ENCODE peak calls at places on chromosomes 3 and 15, in seven cellular contexts. R is mucosa of gallbladder; Q is choroid plexus epithelial cell; F is CD4-positive, CD25-positive, alpha-beta regulatory T cell; H is midbrain; B is kidney tubule cell; O is hippocampal formation. K is an unnamed sample.

GRCh38 chr3:179652467-179653105 is at the start of gene USP13:
- DNase-seq in F (peak; percentile 43), H (peak; percentile 85), B (peak; percentile 78), O (peak; percentile 78), Q (peak; percentile 88), R (peak; percentile 49), K (peak; percentile 66)

GRCh38 chr15:67025719-67026118 is 39.7 kb upstream of the SMAD3 start:
- DNase-seq in Q (peak; percentile 79), O (no peak), R (peak; percentile 60), F (no peak), B (peak; percentile 72), H (no peak), K (no peak)

GRCh38 chr3:65500398-65501306 is 538.1 kb downstream of the MAGI1 start:
- DNase-seq in F (no peak), R (no peak), Q (peak; percentile 14), B (peak; percentile 9), H (no peak), O (no peak), K (no peak)

GRCh38 chr15:48205981-48206380 is at the start of gene SLC12A1:
- DNase-seq in R (no peak), O (no peak), F (no peak), B (peak; percentile 48), H (no peak), Q (no peak), K (no peak)

GRCh38 chr3:156792945-156793344 is 33.2 kb upstream of the LEKR1 start:
- DNase-seq in H (no peak), F (no peak), B (peak; percentile 55), R (no peak), O (no peak), Q (peak; percentile 49), K (no peak)

GRCh38 chr3:8764528-8764927 is 4.9 kb downstream of the OXTR start:
- DNase-seq in Q (no peak), F (no peak), O (no peak), R (no peak), B (no peak), H (no peak), K (no peak)

GRCh38 chr15:68436680-68437079 is 4.7 kb upstream of the ITGA11 start:
- DNase-seq in H (no peak), R (no peak), O (no peak), Q (no peak), B (no peak), F (no peak), K (no peak)

GRCh38 chr3:52440671-52441070 is 4.2 kb downstream of the SEMA3G start:
- DNase-seq in F (no peak), Q (no peak), H (no peak), B (no peak), R (no peak), O (no peak), K (no peak)

GRCh38 chr15:49036650-49037545 is 9.3 kb downstream of the SECISBP2L start:
- DNase-seq in R (no peak), F (no peak), Q (peak; percentile 68), H (no peak), B (peak; percentile 10), O (no peak), K (no peak)

GRCh38 chr15:80636675-80637074 is 58.4 kb upstream of the ABHD17C start:
- DNase-seq in B (no peak), O (no peak), H (no peak), F (no peak), R (no peak), Q (no peak), K (no peak)

GRCh38 chr3:53718462-53718861 is 127.8 kb downstream of the CHDH start:
- DNase-seq in O (no peak), B (no peak), R (no peak), H (no peak), Q (no peak), F (no peak), K (no peak)

GRCh38 chr3:64357481-64357880 is 132.2 kb upstream of the PRICKLE2 start:
- DNase-seq in O (no peak), F (no peak), B (no peak), Q (no peak), H (no peak), R (no peak), K (no peak)

GRCh38 chr3:159263750-159264561 is 462.1 kb downstream of the MFSD1 start:
- DNase-seq in O (peak; percentile 60), Q (peak; percentile 74), F (no peak), R (peak; percentile 18), H (peak; percentile 58), B (peak; percentile 52), K (peak; percentile 31)

GRCh38 chr15:56351362-56351761 is 13.9 kb upstream of the TEX9 start:
- DNase-seq in B (no peak), Q (no peak), O (no peak), H (no peak), F (no peak), R (no peak), K (no peak)

GRCh38 chr15:56052389-56053045 is 59.1 kb upstream of the NEDD4 start:
- DNase-seq in O (peak; percentile 63), H (peak; percentile 20), F (no peak), R (no peak), B (peak; percentile 65), Q (peak; percentile 75), K (peak; percentile 57)

GRCh38 chr15:52289629-52290081 is 5.9 kb downstream of the MYO5C start:
- DNase-seq in Q (no peak), O (peak; percentile 26), H (peak; percentile 40), B (peak; percentile 74), R (peak; percentile 57), F (no peak), K (no peak)

GRCh38 chr3:177968891-177969290 is 567.3 kb upstream of the KCNMB2 start:
- DNase-seq in O (no peak), Q (no peak), R (no peak), H (no peak), B (peak; percentile 91), F (no peak), K (no peak)

GRCh38 chr3:184557348-184557950 is 4.1 kb upstream of the EPHB3 start:
- DNase-seq in Q (no peak), F (no peak), R (no peak), O (no peak), B (no peak), H (no peak), K (no peak)